ENCODE peak calls at places on chromosome 1, in six cellular contexts. One of them, this sample, is unnamed.

GRCh38 chr1:11266268-11267074 is 4.1 kb upstream of the MTOR start:
- DNase-seq in AG10803: no peak
- DNase-seq in adipocyte: no peak
- DNase-seq in CD8-positive, alpha-beta T cell: no peak
- DNase-seq in prostate gland: no peak
- DNase-seq in epithelial cell of proximal tubule: no peak
- DNase-seq in this sample: no peak

GRCh38 chr1:85378526-85378925 is 86.4 kb downstream of the DDAH1 start:
- DNase-seq in AG10803: no peak
- DNase-seq in adipocyte: no peak
- DNase-seq in CD8-positive, alpha-beta T cell: no peak
- DNase-seq in prostate gland: no peak
- DNase-seq in epithelial cell of proximal tubule: no peak
- DNase-seq in this sample: no peak

GRCh38 chr1:27356628-27357280 is 10.0 kb downstream of the MAP3K6 start:
- DNase-seq in AG10803: no peak
- DNase-seq in adipocyte: no peak
- DNase-seq in CD8-positive, alpha-beta T cell: peak
- DNase-seq in prostate gland: peak
- DNase-seq in epithelial cell of proximal tubule: no peak
- DNase-seq in this sample: no peak

GRCh38 chr1:26373281-26373680 is 731 bp upstream of the ZNF683 start:
- DNase-seq in AG10803: no peak
- DNase-seq in adipocyte: no peak
- DNase-seq in CD8-positive, alpha-beta T cell: peak
- DNase-seq in prostate gland: no peak
- DNase-seq in epithelial cell of proximal tubule: no peak
- DNase-seq in this sample: peak

GRCh38 chr1:51583532-51583931 is 33.4 kb upstream of the OSBPL9 start:
- DNase-seq in AG10803: peak
- DNase-seq in adipocyte: no peak
- DNase-seq in CD8-positive, alpha-beta T cell: no peak
- DNase-seq in prostate gland: peak
- DNase-seq in epithelial cell of proximal tubule: no peak
- DNase-seq in this sample: no peak

GRCh38 chr1:184299076-184299790 is 87.6 kb upstream of the C1orf21 start:
- DNase-seq in AG10803: peak
- DNase-seq in adipocyte: peak
- DNase-seq in CD8-positive, alpha-beta T cell: no peak
- DNase-seq in prostate gland: no peak
- DNase-seq in epithelial cell of proximal tubule: no peak
- DNase-seq in this sample: no peak

GRCh38 chr1:234866007-234866866 is 256.3 kb upstream of the IRF2BP2 start:
- DNase-seq in AG10803: peak
- DNase-seq in adipocyte: peak
- DNase-seq in CD8-positive, alpha-beta T cell: no peak
- DNase-seq in prostate gland: no peak
- DNase-seq in epithelial cell of proximal tubule: peak
- DNase-seq in this sample: no peak

GRCh38 chr1:7585216-7585907 is 185.7 kb upstream of the VAMP3 start:
- DNase-seq in AG10803: no peak
- DNase-seq in adipocyte: no peak
- DNase-seq in CD8-positive, alpha-beta T cell: no peak
- DNase-seq in prostate gland: no peak
- DNase-seq in epithelial cell of proximal tubule: no peak
- DNase-seq in this sample: no peak

GRCh38 chr1:229624906-229625871 is 733 bp downstream of the TAF5L start:
- DNase-seq in AG10803: peak
- DNase-seq in adipocyte: peak
- DNase-seq in CD8-positive, alpha-beta T cell: peak
- DNase-seq in prostate gland: peak
- DNase-seq in epithelial cell of proximal tubule: no peak
- DNase-seq in this sample: no peak

GRCh38 chr1:48093696-48094518 is 96.7 kb upstream of the TRABD2B start:
- DNase-seq in AG10803: peak
- DNase-seq in adipocyte: peak
- DNase-seq in CD8-positive, alpha-beta T cell: peak
- DNase-seq in prostate gland: peak
- DNase-seq in epithelial cell of proximal tubule: no peak
- DNase-seq in this sample: peak

GRCh38 chr1:159211331-159212136 is 6.9 kb downstream of the ACKR1 start:
- DNase-seq in AG10803: no peak
- DNase-seq in adipocyte: peak
- DNase-seq in CD8-positive, alpha-beta T cell: peak
- DNase-seq in prostate gland: peak
- DNase-seq in epithelial cell of proximal tubule: peak
- DNase-seq in this sample: peak

DNA sequence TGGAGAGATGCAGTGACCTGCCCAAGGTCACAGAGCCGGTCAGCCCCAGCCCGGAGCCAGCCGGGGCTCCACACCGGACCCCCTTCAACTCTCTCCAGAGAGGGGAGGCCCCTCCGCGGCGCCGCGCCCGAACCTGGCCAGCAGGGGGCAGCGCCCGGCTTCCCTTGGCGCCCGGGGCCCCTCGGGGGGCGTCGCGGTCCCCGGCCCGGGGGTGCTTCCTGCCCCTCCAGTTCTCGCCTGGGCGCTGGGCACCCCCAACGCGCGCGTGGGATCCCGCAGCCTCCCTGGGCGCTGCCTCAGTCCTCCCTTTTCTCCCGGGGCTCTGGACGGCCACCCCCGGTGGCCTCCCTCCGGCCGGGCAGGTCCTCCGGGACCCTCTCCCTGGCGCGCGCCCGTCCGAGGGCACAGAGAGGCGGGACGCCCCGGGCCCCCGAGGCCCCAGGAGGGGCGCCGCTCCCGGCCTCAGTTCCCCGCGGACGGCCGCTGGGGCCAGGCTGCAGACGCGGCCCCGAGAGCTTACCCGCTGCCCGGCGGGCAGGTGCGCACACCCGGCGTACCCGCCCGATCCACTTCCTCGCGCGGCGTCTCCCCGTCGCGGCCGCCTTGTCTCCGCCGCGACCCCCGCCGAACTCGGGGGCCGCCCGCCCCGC is 406 bp downstream of the HTR1D start:
- DNase-seq in AG10803: no peak
- DNase-seq in adipocyte: peak
- DNase-seq in CD8-positive, alpha-beta T cell: peak
- DNase-seq in prostate gland: no peak
- DNase-seq in epithelial cell of proximal tubule: no peak
- DNase-seq in this sample: no peak
- H3K4me3 ChIP-seq in AG10803: no peak
- H3K4me3 ChIP-seq in adipocyte: no peak
- H3K4me3 ChIP-seq in CD8-positive, alpha-beta T cell: peak
- H3K4me3 ChIP-seq in prostate gland: peak
- H3K4me3 ChIP-seq in epithelial cell of proximal tubule: peak
- H3K4me3 ChIP-seq in this sample: no peak

GRCh38 chr1:210372931-210373627 is 44.4 kb downstream of the HHAT start:
- DNase-seq in AG10803: no peak
- DNase-seq in adipocyte: no peak
- DNase-seq in CD8-positive, alpha-beta T cell: no peak
- DNase-seq in prostate gland: no peak
- DNase-seq in epithelial cell of proximal tubule: no peak
- DNase-seq in this sample: no peak

GRCh38 chr1:210374600-210374953 is 45.9 kb downstream of the HHAT start:
- DNase-seq in AG10803: no peak
- DNase-seq in adipocyte: no peak
- DNase-seq in CD8-positive, alpha-beta T cell: no peak
- DNase-seq in prostate gland: no peak
- DNase-seq in epithelial cell of proximal tubule: no peak
- DNase-seq in this sample: no peak

GRCh38 chr1:210373878-210374599 is 45.3 kb downstream of the HHAT start:
- DNase-seq in AG10803: peak
- DNase-seq in adipocyte: peak
- DNase-seq in CD8-positive, alpha-beta T cell: peak
- DNase-seq in prostate gland: no peak
- DNase-seq in epithelial cell of proximal tubule: peak
- DNase-seq in this sample: peak

GRCh38 chr1:210372491-210372890 is 43.8 kb downstream of the HHAT start:
- DNase-seq in AG10803: no peak
- DNase-seq in adipocyte: no peak
- DNase-seq in CD8-positive, alpha-beta T cell: no peak
- DNase-seq in prostate gland: no peak
- DNase-seq in epithelial cell of proximal tubule: no peak
- DNase-seq in this sample: no peak

DNA sequence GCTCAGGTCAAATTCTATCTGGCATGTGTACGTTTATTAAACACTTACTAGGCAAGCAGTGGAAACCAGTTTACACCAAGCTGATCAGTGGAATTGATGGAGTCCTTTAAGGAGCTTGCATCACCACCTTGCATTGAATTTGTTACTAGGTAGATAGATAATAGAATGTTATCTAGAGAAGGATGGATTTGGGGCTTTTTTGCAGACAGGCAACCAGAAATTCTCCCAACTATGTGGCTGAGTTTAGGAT is 44.9 kb downstream of the HHAT start:
- DNase-seq in AG10803: no peak
- DNase-seq in adipocyte: no peak
- DNase-seq in CD8-positive, alpha-beta T cell: no peak
- DNase-seq in prostate gland: no peak
- DNase-seq in epithelial cell of proximal tubule: no peak
- DNase-seq in this sample: no peak
- H3K4me3 ChIP-seq in AG10803: no peak
- H3K4me3 ChIP-seq in adipocyte: peak
- H3K4me3 ChIP-seq in CD8-positive, alpha-beta T cell: no peak
- H3K4me3 ChIP-seq in prostate gland: no peak
- H3K4me3 ChIP-seq in epithelial cell of proximal tubule: no peak
- H3K4me3 ChIP-seq in this sample: no peak

GRCh38 chr1:192835116-192835515 is 26.3 kb downstream of the RGS2 start:
- DNase-seq in AG10803: no peak
- DNase-seq in adipocyte: no peak
- DNase-seq in CD8-positive, alpha-beta T cell: no peak
- DNase-seq in prostate gland: no peak
- DNase-seq in epithelial cell of proximal tubule: no peak
- DNase-seq in this sample: no peak

GRCh38 chr1:192832492-192832891 is 23.7 kb downstream of the RGS2 start:
- DNase-seq in AG10803: no peak
- DNase-seq in adipocyte: no peak
- DNase-seq in CD8-positive, alpha-beta T cell: no peak
- DNase-seq in prostate gland: no peak
- DNase-seq in epithelial cell of proximal tubule: no peak
- DNase-seq in this sample: no peak

GRCh38 chr1:192826791-192827477 is 18.1 kb downstream of the RGS2 start:
- DNase-seq in AG10803: no peak
- DNase-seq in adipocyte: no peak
- DNase-seq in CD8-positive, alpha-beta T cell: no peak
- DNase-seq in prostate gland: no peak
- DNase-seq in epithelial cell of proximal tubule: peak
- DNase-seq in this sample: no peak

GRCh38 chr1:192831706-192832355 is 23.0 kb downstream of the RGS2 start:
- DNase-seq in AG10803: peak
- DNase-seq in adipocyte: peak
- DNase-seq in CD8-positive, alpha-beta T cell: no peak
- DNase-seq in prostate gland: no peak
- DNase-seq in epithelial cell of proximal tubule: peak
- DNase-seq in this sample: no peak

GRCh38 chr1:192830596-192831241 is 21.9 kb downstream of the RGS2 start:
- DNase-seq in AG10803: no peak
- DNase-seq in adipocyte: no peak
- DNase-seq in CD8-positive, alpha-beta T cell: no peak
- DNase-seq in prostate gland: no peak
- DNase-seq in epithelial cell of proximal tubule: no peak
- DNase-seq in this sample: no peak
- H3K4me3 ChIP-seq in AG10803: no peak
- H3K4me3 ChIP-seq in adipocyte: no peak
- H3K4me3 ChIP-seq in CD8-positive, alpha-beta T cell: no peak
- H3K4me3 ChIP-seq in prostate gland: no peak
- H3K4me3 ChIP-seq in epithelial cell of proximal tubule: no peak
- H3K4me3 ChIP-seq in this sample: no peak

DNA sequence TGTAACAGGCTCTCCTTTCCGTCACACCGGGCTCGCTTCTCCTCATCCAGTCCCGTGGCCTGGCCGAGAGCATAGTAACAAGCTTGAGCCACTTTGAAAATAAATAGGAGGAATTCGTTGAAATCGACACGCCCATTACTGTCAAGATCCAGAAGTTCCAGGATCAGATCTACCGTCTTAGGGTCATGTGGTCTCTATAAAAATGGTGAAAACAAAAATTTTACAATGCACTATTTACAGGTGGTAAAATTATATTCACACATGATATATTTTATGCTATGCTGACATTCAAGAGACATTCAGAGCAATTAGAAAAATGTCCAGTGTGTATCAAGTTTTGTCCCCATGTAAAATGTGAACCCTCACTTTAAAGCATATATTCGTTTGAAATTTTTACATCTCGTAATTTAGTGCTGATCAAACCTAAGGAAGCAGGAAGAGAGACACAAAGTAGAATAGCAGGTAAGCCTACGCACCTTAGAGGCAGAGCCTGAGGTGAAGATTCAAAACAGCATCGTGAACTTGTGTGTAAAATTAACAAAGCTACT is 2.3 kb downstream of the TCHH start:
- DNase-seq in AG10803: no peak
- DNase-seq in adipocyte: no peak
- DNase-seq in CD8-positive, alpha-beta T cell: no peak
- DNase-seq in prostate gland: no peak
- DNase-seq in epithelial cell of proximal tubule: no peak
- DNase-seq in this sample: no peak
- H3K4me3 ChIP-seq in AG10803: peak
- H3K4me3 ChIP-seq in adipocyte: peak
- H3K4me3 ChIP-seq in CD8-positive, alpha-beta T cell: no peak
- H3K4me3 ChIP-seq in prostate gland: no peak
- H3K4me3 ChIP-seq in epithelial cell of proximal tubule: peak
- H3K4me3 ChIP-seq in this sample: peak

GRCh38 chr1:20366766-20367602 is 76.3 kb downstream of the VWA5B1 start:
- DNase-seq in AG10803: peak
- DNase-seq in adipocyte: peak
- DNase-seq in CD8-positive, alpha-beta T cell: no peak
- DNase-seq in prostate gland: no peak
- DNase-seq in epithelial cell of proximal tubule: no peak
- DNase-seq in this sample: no peak
- H3K4me3 ChIP-seq in AG10803: no peak
- H3K4me3 ChIP-seq in adipocyte: peak
- H3K4me3 ChIP-seq in CD8-positive, alpha-beta T cell: no peak
- H3K4me3 ChIP-seq in prostate gland: peak
- H3K4me3 ChIP-seq in epithelial cell of proximal tubule: no peak
- H3K4me3 ChIP-seq in this sample: no peak